ENCODE peak calls at places on chromosome 6, in nine cellular contexts. I, O, A, S, T, H, Q, V and Z are unnamed samples.
A peak's percentile ranks its signal among the peaks of the same experiment; 100 is the strongest.

GRCh38 chr6:41780623-41781301 is at the start of gene PRICKLE4:
- DNase-seq in I (peak; percentile 62), O (no peak), A (peak; percentile 55), S (no peak), T (no peak), H (peak; percentile 40), Q (peak; percentile 59), V (peak; percentile 69), Z (peak; percentile 51)

GRCh38 chr6:293185-294174 is 1.2 kb downstream of the DUSP22 start:
- DNase-seq in I (no peak), O (no peak), A (peak; percentile 38), S (no peak), T (no peak), H (peak; percentile 39), Q (no peak), V (peak; percentile 56), Z (peak; percentile 55)

GRCh38 chr6:72621243-72622093 is at the start of gene KCNQ5:
- DNase-seq in I (peak; percentile 14), O (peak; percentile 42), A (peak; percentile 35), S (no peak), T (peak; percentile 21), H (peak; percentile 20), Q (no peak), V (peak; percentile 5), Z (peak; percentile 46)

GRCh38 chr6:133131621-133132020 is 109.5 kb upstream of the EYA4 start:
- DNase-seq in I (no peak), O (no peak), A (no peak), S (no peak), T (no peak), H (no peak), Q (no peak), V (no peak), Z (no peak)

GRCh38 chr6:137867685-137868509 is 838 bp downstream of the TNFAIP3 start:
- DNase-seq in I (peak; percentile 38), O (peak; percentile 40), A (peak; percentile 42), S (peak; percentile 31), T (no peak), H (peak; percentile 36), Q (peak; percentile 18), V (peak; percentile 67), Z (no peak)

GRCh38 chr6:150142657-150143501 is at the start of gene PPP1R14C:
- DNase-seq in I (peak; percentile 44), O (peak; percentile 55), A (peak; percentile 78), S (no peak), T (peak; percentile 29), H (peak; percentile 89), Q (peak; percentile 40), V (peak; percentile 69), Z (no peak)

GRCh38 chr6:136088693-136089092 is 161.4 kb downstream of the MTFR2 start:
- DNase-seq in I (no peak), O (no peak), A (no peak), S (no peak), T (no peak), H (no peak), Q (no peak), V (no peak), Z (no peak)

GRCh38 chr6:35088281-35089215 is 52.6 kb downstream of the TCP11 start:
- DNase-seq in I (peak; percentile 2), O (no peak), A (no peak), S (no peak), T (peak; percentile 6), H (no peak), Q (no peak), V (no peak), Z (no peak)

GRCh38 chr6:114707081-114707480 is 364.3 kb upstream of the HS3ST5 start:
- DNase-seq in I (no peak), O (no peak), A (no peak), S (no peak), T (no peak), H (no peak), Q (no peak), V (no peak), Z (no peak)

GRCh38 chr6:169841907-169842606 is 90.6 kb downstream of the ERMARD start:
- DNase-seq in I (no peak), O (no peak), A (no peak), S (no peak), T (peak; percentile 1), H (no peak), Q (no peak), V (no peak), Z (peak; percentile 17)

GRCh38 chr6:89122625-89123024 is 4.8 kb upstream of the SRSF12 start:
- DNase-seq in I (no peak), O (no peak), A (no peak), S (no peak), T (no peak), H (peak; percentile 56), Q (no peak), V (peak; percentile 26), Z (no peak)

GRCh38 chr6:146484411-146484810 is 59.2 kb upstream of the RAB32 start:
- DNase-seq in I (no peak), O (no peak), A (no peak), S (no peak), T (no peak), H (no peak), Q (no peak), V (no peak), Z (no peak)

GRCh38 chr6:155340464-155341129 is 26.3 kb upstream of the TFB1M start:
- DNase-seq in I (peak; percentile 33), O (peak; percentile 21), A (no peak), S (no peak), T (no peak), H (peak; percentile 36), Q (no peak), V (no peak), Z (no peak)

GRCh38 chr6:48957781-48958180 is 505.3 kb downstream of the MMUT start:
- DNase-seq in I (no peak), O (no peak), A (no peak), S (no peak), T (no peak), H (no peak), Q (no peak), V (no peak), Z (no peak)

GRCh38 chr6:79403525-79403924 is 133.7 kb downstream of the LCA5 start:
- DNase-seq in I (no peak), O (no peak), A (no peak), S (no peak), T (no peak), H (no peak), Q (no peak), V (no peak), Z (no peak)

GRCh38 chr6:1856381-1856780 is 246.7 kb downstream of the FOXC1 start:
- DNase-seq in I (no peak), O (peak; percentile 82), A (no peak), S (no peak), T (no peak), H (peak; percentile 52), Q (no peak), V (peak; percentile 80), Z (peak; percentile 54)

GRCh38 chr6:28922841-28923317 is 906 bp downstream of the TRIM27 start:
- DNase-seq in I (peak; percentile 58), O (peak; percentile 22), A (peak; percentile 56), S (peak; percentile 12), T (peak; percentile 29), H (peak; percentile 44), Q (peak; percentile 47), V (peak; percentile 53), Z (no peak)

GRCh38 chr6:44342489-44342888 is at the start of gene SPATS1:
- DNase-seq in I (peak; percentile 25), O (no peak), A (peak; percentile 30), S (no peak), T (peak; percentile 16), H (peak; percentile 15), Q (peak; percentile 26), V (no peak), Z (no peak)

GRCh38 chr6:158770948-158771347 is 48.2 kb downstream of the EZR start:
- DNase-seq in I (no peak), O (no peak), A (no peak), S (no peak), T (no peak), H (no peak), Q (peak; percentile 58), V (no peak), Z (no peak)

GRCh38 chr6:73929421-73929820 is 233.4 kb downstream of the CD109 start:
- DNase-seq in I (no peak), O (peak; percentile 94), A (no peak), S (no peak), T (no peak), H (peak; percentile 94), Q (no peak), V (no peak), Z (no peak)
- TF ChIP-seq CTCF in I (no peak), O (no peak), A (no peak), S (no peak), T (no peak), H (no peak), Q (no peak), V (no peak), Z (no peak)

GRCh38 chr6:33249732-33250625 is 21.7 kb downstream of the VPS52 start:
- DNase-seq in I (peak; percentile 9), O (peak; percentile 90), A (peak; percentile 36), S (no peak), T (no peak), H (peak; percentile 94), Q (no peak), V (peak; percentile 17), Z (no peak)

GRCh38 chr6:33248643-33248931 is 23.1 kb downstream of the VPS52 start:
- DNase-seq in I (no peak), O (no peak), A (no peak), S (peak; percentile 58), T (no peak), H (peak; percentile 56), Q (peak; percentile 18), V (no peak), Z (no peak)

GRCh38 chr6:33250731-33251130 is 20.9 kb downstream of the VPS52 start:
- DNase-seq in I (no peak), O (no peak), A (no peak), S (no peak), T (no peak), H (no peak), Q (no peak), V (no peak), Z (no peak)

GRCh38 chr6:33247977-33248642 is 23.6 kb downstream of the VPS52 start:
- DNase-seq in I (peak; percentile 92), O (peak; percentile 75), A (peak; percentile 96), S (peak; percentile 84), T (peak; percentile 87), H (peak; percentile 87), Q (peak; percentile 89), V (peak; percentile 94), Z (peak; percentile 94)

GRCh38 chr6:33248932-33249731 is 22.5 kb downstream of the VPS52 start:
- DNase-seq in I (peak; percentile 91), O (peak; percentile 99), A (peak; percentile 96), S (peak; percentile 95), T (peak; percentile 83), H (peak; percentile 100), Q (peak; percentile 97), V (peak; percentile 99), Z (peak; percentile 80)
- TF ChIP-seq CTCF in I (no peak), O (peak; percentile 44), A (no peak), S (peak; percentile 32), T (no peak), H (peak; percentile 16), Q (peak; percentile 35), V (no peak), Z (no peak)

GRCh38 chr6:8321671-8322404 is 113.5 kb downstream of the SLC35B3 start:
- DNase-seq in I (no peak), O (peak; percentile 57), A (no peak), S (no peak), T (no peak), H (peak; percentile 88), Q (no peak), V (no peak), Z (no peak)
- TF ChIP-seq CTCF in I (no peak), O (no peak), A (no peak), S (no peak), T (no peak), H (no peak), Q (no peak), V (no peak), Z (no peak)

GRCh38 chr6:10759312-10759839 is 11.8 kb downstream of the TMEM14B start:
- DNase-seq in I (no peak), O (peak; percentile 99), A (no peak), S (no peak), T (no peak), H (peak; percentile 98), Q (no peak), V (no peak), Z (no peak)
- TF ChIP-seq CTCF in I (peak; percentile 78), O (peak; percentile 87), A (peak; percentile 48), S (peak; percentile 41), T (peak; percentile 55), H (peak; percentile 65), Q (peak; percentile 56), V (no peak), Z (peak; percentile 81)